ENCODE peak calls at places on chromosomes 7 and 10, in four cellular contexts. One of them, this sample, is unnamed.

GRCh38 chr7:68697821-68698280 is 900.4 kb upstream of the AUTS2 start:
- DNase-seq in uterus: no peak
- DNase-seq in psoas muscle: no peak
- DNase-seq in stimulated activated CD8-positive, alpha-beta memory T cell treated with anti-CD3 and anti-CD28 coated beads, Interleukin-4, amount 100 ng/mL, for 4 hours: no peak
- DNase-seq in this sample: no peak

GRCh38 chr10:3080608-3081007 is 13.3 kb downstream of the PFKP start:
- DNase-seq in stimulated activated CD8-positive, alpha-beta memory T cell treated with anti-CD3 and anti-CD28 coated beads, Interleukin-4, amount 100 ng/mL, for 4 hours: no peak
- DNase-seq in uterus: no peak
- DNase-seq in psoas muscle: no peak
- DNase-seq in this sample: no peak

GRCh38 chr10:121138112-121138860 is 287.1 kb downstream of the WDR11 start:
- DNase-seq in stimulated activated CD8-positive, alpha-beta memory T cell treated with anti-CD3 and anti-CD28 coated beads, Interleukin-4, amount 100 ng/mL, for 4 hours: no peak
- DNase-seq in psoas muscle: no peak
- DNase-seq in uterus: no peak
- DNase-seq in this sample: no peak

GRCh38 chr7:112439476-112439875 is 10.8 kb upstream of the IFRD1 start:
- DNase-seq in psoas muscle: no peak
- DNase-seq in uterus: no peak
- DNase-seq in stimulated activated CD8-positive, alpha-beta memory T cell treated with anti-CD3 and anti-CD28 coated beads, Interleukin-4, amount 100 ng/mL, for 4 hours: no peak
- DNase-seq in this sample: no peak

GRCh38 chr10:43202224-43202656 is 64.0 kb downstream of the CSGALNACT2 start:
- DNase-seq in stimulated activated CD8-positive, alpha-beta memory T cell treated with anti-CD3 and anti-CD28 coated beads, Interleukin-4, amount 100 ng/mL, for 4 hours: no peak
- DNase-seq in uterus: peak
- DNase-seq in psoas muscle: no peak
- DNase-seq in this sample: no peak

GRCh38 chr7:101727184-101727583 is 90.2 kb upstream of the CUX1 start:
- DNase-seq in psoas muscle: no peak
- DNase-seq in stimulated activated CD8-positive, alpha-beta memory T cell treated with anti-CD3 and anti-CD28 coated beads, Interleukin-4, amount 100 ng/mL, for 4 hours: no peak
- DNase-seq in uterus: no peak
- DNase-seq in this sample: no peak

GRCh38 chr7:28761485-28761884 is 196.6 kb downstream of the TRIL start:
- DNase-seq in psoas muscle: no peak
- DNase-seq in stimulated activated CD8-positive, alpha-beta memory T cell treated with anti-CD3 and anti-CD28 coated beads, Interleukin-4, amount 100 ng/mL, for 4 hours: no peak
- DNase-seq in uterus: no peak
- DNase-seq in this sample: no peak

GRCh38 chr7:65269150-65269856 is 104.4 kb upstream of the ZNF92 start:
- DNase-seq in uterus: peak
- DNase-seq in stimulated activated CD8-positive, alpha-beta memory T cell treated with anti-CD3 and anti-CD28 coated beads, Interleukin-4, amount 100 ng/mL, for 4 hours: peak
- DNase-seq in psoas muscle: no peak
- DNase-seq in this sample: no peak

GRCh38 chr10:70265032-70265689 is 18.6 kb downstream of the NPFFR1 start:
- DNase-seq in psoas muscle: no peak
- DNase-seq in stimulated activated CD8-positive, alpha-beta memory T cell treated with anti-CD3 and anti-CD28 coated beads, Interleukin-4, amount 100 ng/mL, for 4 hours: no peak
- DNase-seq in uterus: no peak
- DNase-seq in this sample: no peak

GRCh38 chr10:10605551-10606081 is 412.1 kb upstream of the CELF2 start:
- DNase-seq in psoas muscle: peak
- DNase-seq in uterus: peak
- DNase-seq in stimulated activated CD8-positive, alpha-beta memory T cell treated with anti-CD3 and anti-CD28 coated beads, Interleukin-4, amount 100 ng/mL, for 4 hours: no peak
- DNase-seq in this sample: peak

GRCh38 chr10:50619882-50620281 is 3.9 kb downstream of the SGMS1 start:
- DNase-seq in uterus: no peak
- DNase-seq in psoas muscle: no peak
- DNase-seq in stimulated activated CD8-positive, alpha-beta memory T cell treated with anti-CD3 and anti-CD28 coated beads, Interleukin-4, amount 100 ng/mL, for 4 hours: no peak
- DNase-seq in this sample: no peak

GRCh38 chr7:113143486-113144257 is 25.3 kb upstream of the SMIM30 start:
- DNase-seq in stimulated activated CD8-positive, alpha-beta memory T cell treated with anti-CD3 and anti-CD28 coated beads, Interleukin-4, amount 100 ng/mL, for 4 hours: no peak
- DNase-seq in psoas muscle: no peak
- DNase-seq in uterus: no peak
- DNase-seq in this sample: no peak

GRCh38 chr7:140506788-140507464 is 27.6 kb upstream of the MKRN1 start:
- DNase-seq in stimulated activated CD8-positive, alpha-beta memory T cell treated with anti-CD3 and anti-CD28 coated beads, Interleukin-4, amount 100 ng/mL, for 4 hours: no peak
- DNase-seq in uterus: peak
- DNase-seq in psoas muscle: peak
- DNase-seq in this sample: peak

GRCh38 chr10:12156367-12157123 is 27.1 kb downstream of the SEC61A2 start:
- DNase-seq in psoas muscle: no peak
- DNase-seq in stimulated activated CD8-positive, alpha-beta memory T cell treated with anti-CD3 and anti-CD28 coated beads, Interleukin-4, amount 100 ng/mL, for 4 hours: no peak
- DNase-seq in uterus: no peak
- DNase-seq in this sample: no peak

GRCh38 chr7:134293029-134293740 is 23.5 kb downstream of the SLC35B4 start:
- DNase-seq in psoas muscle: no peak
- DNase-seq in uterus: no peak
- DNase-seq in stimulated activated CD8-positive, alpha-beta memory T cell treated with anti-CD3 and anti-CD28 coated beads, Interleukin-4, amount 100 ng/mL, for 4 hours: no peak
- DNase-seq in this sample: no peak

GRCh38 chr10:15137636-15138035 is 30.9 kb downstream of the NMT2 start:
- DNase-seq in psoas muscle: no peak
- DNase-seq in uterus: no peak
- DNase-seq in stimulated activated CD8-positive, alpha-beta memory T cell treated with anti-CD3 and anti-CD28 coated beads, Interleukin-4, amount 100 ng/mL, for 4 hours: no peak
- DNase-seq in this sample: no peak

GRCh38 chr7:131487217-131487616 is 69.2 kb downstream of the PODXL start:
- DNase-seq in uterus: no peak
- DNase-seq in stimulated activated CD8-positive, alpha-beta memory T cell treated with anti-CD3 and anti-CD28 coated beads, Interleukin-4, amount 100 ng/mL, for 4 hours: no peak
- DNase-seq in psoas muscle: no peak
- DNase-seq in this sample: no peak

GRCh38 chr7:129376076-129376777 is 58.0 kb upstream of the STRIP2 start:
- DNase-seq in uterus: no peak
- DNase-seq in stimulated activated CD8-positive, alpha-beta memory T cell treated with anti-CD3 and anti-CD28 coated beads, Interleukin-4, amount 100 ng/mL, for 4 hours: no peak
- DNase-seq in psoas muscle: no peak
- DNase-seq in this sample: no peak

GRCh38 chr10:4586756-4587155 is 239.3 kb upstream of the AKR1E2 start:
- DNase-seq in uterus: no peak
- DNase-seq in stimulated activated CD8-positive, alpha-beta memory T cell treated with anti-CD3 and anti-CD28 coated beads, Interleukin-4, amount 100 ng/mL, for 4 hours: no peak
- DNase-seq in psoas muscle: no peak
- DNase-seq in this sample: peak

GRCh38 chr10:6203331-6204062 is 765 bp downstream of the PFKFB3 start:
- DNase-seq in uterus: peak
- DNase-seq in psoas muscle: peak
- DNase-seq in stimulated activated CD8-positive, alpha-beta memory T cell treated with anti-CD3 and anti-CD28 coated beads, Interleukin-4, amount 100 ng/mL, for 4 hours: peak
- DNase-seq in this sample: no peak

GRCh38 chr7:105934577-105935185 is 28.4 kb upstream of the CDHR3 start:
- DNase-seq in psoas muscle: no peak
- DNase-seq in uterus: peak
- DNase-seq in stimulated activated CD8-positive, alpha-beta memory T cell treated with anti-CD3 and anti-CD28 coated beads, Interleukin-4, amount 100 ng/mL, for 4 hours: no peak
- DNase-seq in this sample: no peak

GRCh38 chr7:40551685-40552576 is 417.1 kb downstream of the SUGCT start:
- DNase-seq in uterus: no peak
- DNase-seq in psoas muscle: no peak
- DNase-seq in stimulated activated CD8-positive, alpha-beta memory T cell treated with anti-CD3 and anti-CD28 coated beads, Interleukin-4, amount 100 ng/mL, for 4 hours: no peak
- DNase-seq in this sample: peak

GRCh38 chr7:106071999-106072714 is 40.0 kb downstream of the SYPL1 start:
- DNase-seq in psoas muscle: no peak
- DNase-seq in stimulated activated CD8-positive, alpha-beta memory T cell treated with anti-CD3 and anti-CD28 coated beads, Interleukin-4, amount 100 ng/mL, for 4 hours: no peak
- DNase-seq in uterus: peak
- DNase-seq in this sample: no peak

GRCh38 chr10:104293021-104293420 is 24.0 kb downstream of the GSTO2 start:
- DNase-seq in psoas muscle: no peak
- DNase-seq in uterus: no peak
- DNase-seq in stimulated activated CD8-positive, alpha-beta memory T cell treated with anti-CD3 and anti-CD28 coated beads, Interleukin-4, amount 100 ng/mL, for 4 hours: no peak
- DNase-seq in this sample: no peak

GRCh38 chr10:65891073-65891981 is 1034.5 kb upstream of the LRRTM3 start:
- DNase-seq in stimulated activated CD8-positive, alpha-beta memory T cell treated with anti-CD3 and anti-CD28 coated beads, Interleukin-4, amount 100 ng/mL, for 4 hours: no peak
- DNase-seq in psoas muscle: no peak
- DNase-seq in uterus: no peak
- DNase-seq in this sample: no peak